ENCODE peak calls at places on chromosomes 1 and 21, in four cellular contexts. F, K, O and M are unnamed samples. For H3K27me3 and H3K4me1, the result is how much of the 10 kb centered on the place peaks cover.

GRCh38 chr1:185245466-185245865 is 71.6 kb downstream of the IVNS1ABP start:
- DNase-seq in F (no peak), K (no peak), O (no peak), M (no peak)

GRCh38 chr1:209704584-209704983 is at the start of gene HSD11B1:
- DNase-seq in F (peak), K (no peak), O (peak), M (peak)

GRCh38 chr1:29136463-29136915 is 12.8 kb upstream of the TMEM200B start:
- DNase-seq in F (no peak), K (no peak), O (no peak), M (no peak)

GRCh38 chr1:198086051-198086745 is 70.6 kb upstream of the NEK7 start:
- DNase-seq in F (no peak), K (no peak), O (no peak), M (no peak)

GRCh38 chr1:240093120-240093961 is 1.7 kb downstream of the FMN2 start:
- DNase-seq in F (no peak), K (peak), O (no peak), M (no peak)

GRCh38 chr1:88973520-88974137 is 18.8 kb downstream of the KYAT3 start:
- DNase-seq in F (no peak), K (no peak), O (peak), M (no peak)

GRCh38 chr1:65147424-65148177 is 402 bp upstream of the AK4 start:
- DNase-seq in F (peak), K (peak), O (no peak), M (peak)

GRCh38 chr1:204853446-204853845 is 17.2 kb upstream of the NFASC start:
- DNase-seq in F (no peak), K (no peak), O (no peak), M (no peak)

GRCh38 chr1:15380606-15381508 is 28.8 kb upstream of the EFHD2 start:
- DNase-seq in F (no peak), K (no peak), O (no peak), M (no peak)

GRCh38 chr1:172827841-172828240 is 168.9 kb downstream of the FASLG start:
- DNase-seq in F (no peak), K (no peak), O (no peak), M (no peak)

GRCh38 chr1:95023399-95024050 is 49.2 kb downstream of the ALG14 start:
- DNase-seq in F (no peak), K (no peak), O (peak), M (no peak)

GRCh38 chr21:45248893-45249381 is 38.8 kb downstream of the POFUT2 start:
- DNase-seq in F (no peak), K (peak), O (peak), M (no peak)

GRCh38 chr21:46055863-46056281 is 42.0 kb upstream of the COL6A2 start:
- DNase-seq in F (peak), K (no peak), O (peak), M (no peak)

GRCh38 chr21:39094087-39094785 is 89.0 kb downstream of the PSMG1 start:
- DNase-seq in F (no peak), K (no peak), O (no peak), M (no peak)

GRCh38 chr1:187054862-187055757 is 226.4 kb downstream of the PLA2G4A start:
- DNase-seq in F (no peak), K (no peak), O (no peak), M (no peak)

GRCh38 chr1:21779613-21780521 is 3.1 kb downstream of the USP48 start:
- DNase-seq in F (peak), K (peak), O (no peak), M (no peak)

GRCh38 chr1:115314111-115314510 is 23.9 kb downstream of the NGF start:
- DNase-seq in F (no peak), K (no peak), O (no peak), M (no peak)

GRCh38 chr1:110207831-110208230 is 2.3 kb upstream of the KCNC4 start:
- DNase-seq in F (peak), K (peak), O (peak), M (no peak)

GRCh38 chr1:238642231-238642630 is 744.1 kb upstream of the CHRM3 start:
- DNase-seq in F (no peak), K (no peak), O (peak), M (no peak)

GRCh38 chr1:174408142-174408541 is 39.6 kb upstream of the GPR52 start:
- DNase-seq in F (no peak), K (no peak), O (no peak), M (no peak)

GRCh38 chr1:67515324-67516080 is 85.3 kb upstream of the SERBP1 start:
- DNase-seq in F (no peak), K (no peak), O (no peak), M (no peak)

GRCh38 chr1:110433803-110434202 is 17.1 kb upstream of the PROK1 start:
- DNase-seq in F (peak), K (peak), O (peak), M (no peak)

GRCh38 chr1:247362074-247362597 is 30.5 kb upstream of the ZNF496 start:
- DNase-seq in F (no peak), K (no peak), O (no peak), M (no peak)

GRCh38 chr1:240169188-240169587 is 77.5 kb downstream of the FMN2 start:
- DNase-seq in F (no peak), K (no peak), O (peak), M (no peak)

GRCh38 chr21:15557925-15558324 is 171.9 kb upstream of the USP25 start:
- DNase-seq in F (no peak), K (peak), O (no peak), M (no peak)

GRCh38 chr1:236536540-236536939 is 12.8 kb downstream of the LGALS8 start:
- DNase-seq in F (no peak), K (no peak), O (no peak), M (no peak)

GRCh38 chr1:231743966-231744365 is 117.4 kb downstream of the DISC1 start:
- DNase-seq in F (no peak), K (no peak), O (no peak), M (no peak)

GRCh38 chr1:3651011-3651938 is 1.0 kb upstream of the TP73 start:
- DNase-seq in F (peak), K (no peak), O (no peak), M (no peak)
- H3K27me3 ChIP-seq in F (under half), K (under half), O (under half), M (under half)

DNA sequence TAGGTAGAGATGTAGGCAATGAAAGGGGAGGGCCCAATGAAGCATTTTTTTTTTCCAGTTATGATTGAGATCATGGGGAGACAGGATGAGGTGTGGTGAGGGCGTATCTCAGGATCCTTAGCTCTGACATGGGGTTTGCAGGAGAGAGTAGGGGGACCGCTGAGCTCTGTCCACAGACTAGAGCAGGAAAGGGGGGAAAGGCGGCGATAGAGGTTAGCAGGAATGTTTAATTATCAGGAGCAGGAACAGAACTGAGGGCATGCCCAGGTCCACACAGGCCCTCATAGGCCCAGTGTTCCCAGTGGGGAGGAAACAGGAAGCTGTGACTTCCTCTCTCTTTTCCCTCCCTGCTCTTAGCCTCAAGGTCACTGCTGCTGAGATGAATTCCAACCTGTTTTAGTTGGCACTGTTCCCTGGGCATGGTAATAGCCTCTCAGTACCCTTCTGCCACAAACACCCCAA is 876 bp upstream of the RXFP4 start:
- DNase-seq in F (no peak), K (peak), O (peak), M (no peak)
- H3K4me1 ChIP-seq in F (half or more), K (under half), O (under half), M (half or more)

GRCh38 chr1:46547481-46548383 is 3.7 kb downstream of the KNCN start:
- DNase-seq in F (no peak), K (no peak), O (peak), M (no peak)
- H3K27me3 ChIP-seq in F (under half), K (under half), O (under half), M (under half)

GRCh38 chr1:156103521-156103947 is 11.0 kb upstream of the LMNA start:
- DNase-seq in F (no peak), K (no peak), O (peak), M (no peak)

GRCh38 chr1:156102634-156103511 is 11.6 kb upstream of the LMNA start:
- DNase-seq in F (no peak), K (no peak), O (peak), M (no peak)

GRCh38 chr1:156104065-156104810 is 10.3 kb upstream of the LMNA start:
- DNase-seq in F (peak), K (peak), O (peak), M (no peak)

GRCh38 chr1:156100205-156100995 is 14.1 kb upstream of the LMNA start:
- DNase-seq in F (no peak), K (no peak), O (no peak), M (no peak)

GRCh38 chr1:156101880-156102279 is 12.6 kb upstream of the LMNA start:
- DNase-seq in F (no peak), K (no peak), O (no peak), M (no peak)
- H3K4me1 ChIP-seq in F (under half), K (under half), O (under half), M (half or more)

GRCh38 chr1:50332941-50333594 is 90.2 kb downstream of the DMRTA2 start:
- DNase-seq in F (peak), K (no peak), O (peak), M (no peak)
- H3K27me3 ChIP-seq in F (under half), K (under half), O (under half), M (under half)

GRCh38 chr1:1825217-1825616 is 46.9 kb upstream of the NADK start:
- DNase-seq in F (no peak), K (no peak), O (no peak), M (no peak)

GRCh38 chr1:1815606-1816281 is 37.5 kb upstream of the NADK start:
- DNase-seq in F (peak), K (no peak), O (no peak), M (no peak)

GRCh38 chr1:1817262-1817661 is 39.0 kb upstream of the NADK start:
- DNase-seq in F (no peak), K (no peak), O (no peak), M (no peak)

DNA sequence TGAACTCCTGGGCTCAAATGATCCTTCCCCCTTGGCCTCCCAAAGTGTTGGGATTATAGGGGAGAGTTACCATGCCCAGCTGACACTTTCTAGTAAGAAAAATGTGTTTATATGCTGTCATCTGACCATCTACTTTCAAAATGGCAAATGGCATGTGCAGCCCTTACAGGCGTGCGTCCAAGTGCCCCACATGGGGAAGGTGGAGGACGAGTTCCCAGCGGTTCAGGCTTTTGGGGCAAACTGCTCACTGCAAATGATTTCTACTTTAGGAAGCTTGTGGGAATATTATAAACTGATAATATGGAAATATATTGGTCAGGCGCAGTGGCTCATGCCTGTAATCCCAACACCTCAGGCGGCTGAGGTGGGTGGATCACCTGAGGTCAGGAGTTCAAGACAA is 41.5 kb upstream of the NADK start:
- DNase-seq in F (peak), K (no peak), O (no peak), M (no peak)
- H3K4me1 ChIP-seq in F (under half), K (under half), O (under half), M (under half)

GRCh38 chr1:228647523-228648444 is 87.5 kb upstream of the RHOU start:
- DNase-seq in F (peak), K (peak), O (peak), M (no peak)

GRCh38 chr1:228653748-228654147 is 81.5 kb upstream of the RHOU start:
- DNase-seq in F (no peak), K (no peak), O (no peak), M (no peak)

GRCh38 chr1:228650141-228650540 is 85.1 kb upstream of the RHOU start:
- DNase-seq in F (no peak), K (no peak), O (no peak), M (no peak)

GRCh38 chr1:228648647-228649383 is 86.5 kb upstream of the RHOU start:
- DNase-seq in F (no peak), K (no peak), O (no peak), M (no peak)

GRCh38 chr1:228650946-228651345 is 84.3 kb upstream of the RHOU start:
- DNase-seq in F (no peak), K (no peak), O (no peak), M (no peak)
- H3K27me3 ChIP-seq in F (half or more), K (under half), O (under half), M (under half)

GRCh38 chr1:117586747-117587478 is 18.9 kb upstream of the TENT5C start:
- DNase-seq in F (peak), K (no peak), O (no peak), M (no peak)
- H3K4me1 ChIP-seq in F (under half), K (under half), O (under half), M (under half)